ENCODE peak calls at places on chromosome 1, in five cellular contexts. O, U, D, E and B are unnamed samples.

GRCh38 chr1:63663873-63664272 is 70.7 kb downstream of the PGM1 start:
- DNase-seq in D (no peak), U (no peak), E (no peak), O (no peak), B (peak; percentile 30)

GRCh38 chr1:19698181-19698580 is 33.5 kb downstream of the HTR6 start:
- DNase-seq in O (no peak), D (no peak), E (no peak), U (no peak), B (no peak)

GRCh38 chr1:246418565-246419312 is 88.3 kb downstream of the SMYD3 start:
- DNase-seq in O (no peak), U (no peak), D (no peak), E (no peak), B (no peak)

GRCh38 chr1:221100196-221100950 is 221.1 kb downstream of the HLX start:
- DNase-seq in O (no peak), U (no peak), D (no peak), E (peak; percentile 32), B (no peak)

GRCh38 chr1:121516279-121516967 is 331.6 kb downstream of the SRGAP2C start:
- DNase-seq in U (no peak), D (no peak), E (no peak), O (no peak), B (no peak)

GRCh38 chr1:15966081-15966955 is 9.6 kb downstream of the ZBTB17 start:
- DNase-seq in D (no peak), E (no peak), O (peak; percentile 64), U (peak; percentile 47), B (no peak)

GRCh38 chr1:119367332-119368124 is 1.1 kb upstream of the HAO2 start:
- DNase-seq in O (no peak), E (no peak), U (peak; percentile 60), D (no peak), B (peak; percentile 57)

GRCh38 chr1:75449998-75450397 is 160.9 kb downstream of the SLC44A5 start:
- DNase-seq in O (no peak), E (no peak), U (no peak), D (no peak), B (no peak)

GRCh38 chr1:222654849-222655248 is 37.0 kb downstream of the MIA3 start:
- DNase-seq in O (peak; percentile 14), E (no peak), U (no peak), D (no peak), B (no peak)

GRCh38 chr1:162902372-162902771 is 41.4 kb upstream of the CCDC190 start:
- DNase-seq in D (no peak), O (no peak), U (peak; percentile 52), E (no peak), B (peak; percentile 52)

GRCh38 chr1:95115708-95116137 is 1.4 kb upstream of the TLCD4 start:
- DNase-seq in D (no peak), E (no peak), U (peak; percentile 58), O (no peak), B (peak; percentile 61)

GRCh38 chr1:244212792-244213475 is 161.9 kb downstream of the ZBTB18 start:
- DNase-seq in E (no peak), D (no peak), U (no peak), O (no peak), B (no peak)

GRCh38 chr1:116374340-116375164 is 1.5 kb downstream of the ATP1A1 start:
- DNase-seq in O (no peak), E (no peak), D (peak; percentile 36), U (no peak), B (peak; percentile 17)

GRCh38 chr1:43653339-43653738 is 3.4 kb downstream of the KDM4A start:
- DNase-seq in U (no peak), E (no peak), D (no peak), O (no peak), B (peak; percentile 60)

GRCh38 chr1:36990928-36991327 is 43.4 kb downstream of the GRIK3 start:
- DNase-seq in U (no peak), D (no peak), O (no peak), E (no peak), B (no peak)

GRCh38 chr1:6103111-6103853 is 57.6 kb downstream of the KCNAB2 start:
- DNase-seq in D (no peak), U (no peak), O (no peak), E (no peak), B (no peak)

GRCh38 chr1:33149453-33150190 is 32.2 kb downstream of the TRIM62 start:
- DNase-seq in O (no peak), U (peak; percentile 30), D (no peak), E (no peak), B (no peak)

GRCh38 chr1:46221749-46222148 is 18.6 kb downstream of the LURAP1 start:
- DNase-seq in D (no peak), O (no peak), E (no peak), U (no peak), B (no peak)

GRCh38 chr1:240000634-240001033 is 91.0 kb upstream of the FMN2 start:
- DNase-seq in E (peak; percentile 44), U (peak; percentile 40), D (no peak), O (no peak), B (peak; percentile 35)